ENCODE peak calls at places on chromosomes 2 and 18, in six cellular contexts. R is CD4-positive, alpha-beta T cell; V is activated T-cell treated with anti-CD3 and anti-CD28 coated beads for 24 hours; G is IMR-90; I is activated naive CD8-positive, alpha-beta T cell treated with anti-CD3 and anti-CD28 coated beads, Interleukin-2, amount 50 U/mL, for 16 hours; W is ACHN. Q is an unnamed sample.

GRCh38 chr2:101109451-101110140 is 41.6 kb downstream of the TBC1D8 start:
- DNase-seq in R (no peak), G (no peak), I (no peak), V (no peak), W (no peak), Q (no peak)

GRCh38 chr2:234989183-234989701 is 37.4 kb downstream of the SH3BP4 start:
- DNase-seq in G (no peak), V (no peak), W (peak), I (no peak), R (no peak), Q (no peak)

GRCh38 chr2:203673933-203674332 is 32.5 kb upstream of the CD28 start:
- DNase-seq in V (no peak), I (no peak), W (no peak), R (no peak), G (no peak), Q (peak)

GRCh38 chr2:34738691-34739090 is 1139.6 kb upstream of the FAM98A start:
- DNase-seq in W (peak), V (no peak), R (no peak), I (no peak), G (no peak), Q (no peak)

GRCh38 chr18:45122510-45122909 is 441.8 kb downstream of the SETBP1 start:
- DNase-seq in W (no peak), G (no peak), V (no peak), I (no peak), R (no peak), Q (no peak)

GRCh38 chr18:22988208-22988607 is 55.1 kb downstream of the RBBP8 start:
- DNase-seq in V (no peak), G (no peak), I (no peak), R (no peak), W (no peak), Q (no peak)

GRCh38 chr2:9556121-9556869 is 665 bp upstream of the ADAM17 start:
- DNase-seq in V (peak), G (peak), I (no peak), W (no peak), R (peak), Q (no peak)

GRCh38 chr2:113240915-113241911 is 37.5 kb downstream of the PAX8 start:
- DNase-seq in R (no peak), I (no peak), G (peak), W (peak), V (peak), Q (peak)

GRCh38 chr2:210190345-210190744 is 19.1 kb upstream of the KANSL1L start:
- DNase-seq in I (no peak), W (peak), G (no peak), R (no peak), V (no peak), Q (no peak)

GRCh38 chr2:86302320-86302719 is 35.1 kb downstream of the REEP1 start:
- DNase-seq in I (no peak), R (no peak), V (no peak), G (no peak), W (no peak), Q (no peak)

GRCh38 chr2:48600204-48600813 is 17.3 kb upstream of the GTF2A1L start:
- DNase-seq in V (no peak), G (peak), R (no peak), I (no peak), W (peak), Q (peak)

GRCh38 chr2:25173719-25174118 is 5.3 kb upstream of the POMC start:
- DNase-seq in I (no peak), W (no peak), G (no peak), V (no peak), R (no peak), Q (no peak)

GRCh38 chr18:68397241-68398035 is 317.5 kb downstream of the TMX3 start:
- DNase-seq in W (no peak), I (no peak), V (no peak), G (peak), R (no peak), Q (no peak)

GRCh38 chr2:203840816-203841215 is 26.8 kb upstream of the CTLA4 start:
- DNase-seq in V (no peak), R (no peak), I (no peak), W (no peak), G (no peak), Q (no peak)

GRCh38 chr2:171487803-171488259 is 34.4 kb upstream of the CYBRD1 start:
- DNase-seq in I (no peak), G (no peak), W (no peak), R (no peak), V (no peak), Q (no peak)

GRCh38 chr2:12044857-12045256 is 298.4 kb downstream of the LPIN1 start:
- DNase-seq in I (no peak), V (no peak), G (no peak), W (no peak), R (peak), Q (peak)

GRCh38 chr2:241616168-241617125 is 20.5 kb downstream of the THAP4 start:
- DNase-seq in I (no peak), G (no peak), V (no peak), R (no peak), W (no peak), Q (no peak)

Q was measured in HL-60.